ENCODE peak calls at places on chromosome 3, in eight cellular contexts. One of them, this sample, is unnamed.

GRCh38 chr3:30623375-30623774 is 17.0 kb downstream of the TGFBR2 start:
- DNase-seq in ascending aorta: no peak
- DNase-seq in cardiac muscle cell: no peak
- DNase-seq in Calu3: no peak
- DNase-seq in nephron progenitor cell: no peak
- DNase-seq in lower lobe of right lung: no peak
- DNase-seq in HepG2: no peak
- DNase-seq in IMR-90: peak
- DNase-seq in this sample: no peak

GRCh38 chr3:9552252-9552999 is 1.2 kb downstream of the LHFPL4 start:
- DNase-seq in ascending aorta: no peak
- DNase-seq in nephron progenitor cell: peak
- DNase-seq in Calu3: no peak
- DNase-seq in cardiac muscle cell: peak
- DNase-seq in HepG2: no peak
- DNase-seq in IMR-90: peak
- DNase-seq in lower lobe of right lung: peak
- DNase-seq in this sample: peak

GRCh38 chr3:9732080-9732752 is 681 bp downstream of the BRPF1 start:
- DNase-seq in nephron progenitor cell: peak
- DNase-seq in HepG2: no peak
- DNase-seq in cardiac muscle cell: peak
- DNase-seq in ascending aorta: no peak
- DNase-seq in Calu3: peak
- DNase-seq in lower lobe of right lung: peak
- DNase-seq in IMR-90: no peak
- DNase-seq in this sample: peak

GRCh38 chr3:14823910-14824629 is 5.3 kb downstream of the FGD5 start:
- DNase-seq in HepG2: no peak
- DNase-seq in cardiac muscle cell: no peak
- DNase-seq in lower lobe of right lung: no peak
- DNase-seq in IMR-90: no peak
- DNase-seq in nephron progenitor cell: no peak
- DNase-seq in ascending aorta: no peak
- DNase-seq in Calu3: no peak
- DNase-seq in this sample: no peak

GRCh38 chr3:18445421-18446066 is 20.4 kb upstream of the SATB1 start:
- DNase-seq in ascending aorta: no peak
- DNase-seq in HepG2: no peak
- DNase-seq in nephron progenitor cell: no peak
- DNase-seq in IMR-90: no peak
- DNase-seq in cardiac muscle cell: no peak
- DNase-seq in lower lobe of right lung: no peak
- DNase-seq in Calu3: no peak
- DNase-seq in this sample: peak

GRCh38 chr3:102536479-102536878 is 101.7 kb downstream of the ZPLD1 start:
- DNase-seq in HepG2: peak
- DNase-seq in lower lobe of right lung: no peak
- DNase-seq in Calu3: no peak
- DNase-seq in nephron progenitor cell: no peak
- DNase-seq in IMR-90: peak
- DNase-seq in cardiac muscle cell: peak
- DNase-seq in ascending aorta: no peak
- DNase-seq in this sample: no peak

GRCh38 chr3:129966876-129967275 is 7.6 kb upstream of the TRH start:
- DNase-seq in HepG2: no peak
- DNase-seq in lower lobe of right lung: no peak
- DNase-seq in nephron progenitor cell: no peak
- DNase-seq in ascending aorta: no peak
- DNase-seq in IMR-90: no peak
- DNase-seq in Calu3: no peak
- DNase-seq in cardiac muscle cell: no peak
- DNase-seq in this sample: no peak

GRCh38 chr3:10883478-10884234 is 67.6 kb downstream of the SLC6A11 start:
- DNase-seq in cardiac muscle cell: peak
- DNase-seq in IMR-90: peak
- DNase-seq in lower lobe of right lung: no peak
- DNase-seq in ascending aorta: no peak
- DNase-seq in Calu3: peak
- DNase-seq in HepG2: peak
- DNase-seq in nephron progenitor cell: peak
- DNase-seq in this sample: peak

GRCh38 chr3:119630562-119631329 is 29.6 kb downstream of the POPDC2 start:
- DNase-seq in cardiac muscle cell: no peak
- DNase-seq in IMR-90: peak
- DNase-seq in nephron progenitor cell: no peak
- DNase-seq in HepG2: no peak
- DNase-seq in lower lobe of right lung: no peak
- DNase-seq in Calu3: no peak
- DNase-seq in ascending aorta: no peak
- DNase-seq in this sample: no peak

GRCh38 chr3:138833908-138834358 is 795 bp downstream of the PIK3CB start:
- DNase-seq in IMR-90: peak
- DNase-seq in ascending aorta: no peak
- DNase-seq in Calu3: no peak
- DNase-seq in cardiac muscle cell: no peak
- DNase-seq in HepG2: no peak
- DNase-seq in nephron progenitor cell: peak
- DNase-seq in lower lobe of right lung: no peak
- DNase-seq in this sample: peak

GRCh38 chr3:139561959-139562676 is 22.6 kb upstream of the RBP1 start:
- DNase-seq in IMR-90: peak
- DNase-seq in HepG2: peak
- DNase-seq in nephron progenitor cell: peak
- DNase-seq in cardiac muscle cell: peak
- DNase-seq in lower lobe of right lung: no peak
- DNase-seq in Calu3: peak
- DNase-seq in ascending aorta: no peak
- DNase-seq in this sample: no peak

GRCh38 chr3:128173241-128173640 is 20.0 kb downstream of the EEFSEC start:
- DNase-seq in HepG2: no peak
- DNase-seq in Calu3: no peak
- DNase-seq in ascending aorta: no peak
- DNase-seq in cardiac muscle cell: no peak
- DNase-seq in lower lobe of right lung: no peak
- DNase-seq in IMR-90: no peak
- DNase-seq in nephron progenitor cell: no peak
- DNase-seq in this sample: no peak

GRCh38 chr3:164748626-164749025 is 329.7 kb downstream of the SI start:
- DNase-seq in cardiac muscle cell: no peak
- DNase-seq in IMR-90: no peak
- DNase-seq in ascending aorta: no peak
- DNase-seq in nephron progenitor cell: no peak
- DNase-seq in HepG2: no peak
- DNase-seq in Calu3: no peak
- DNase-seq in lower lobe of right lung: no peak
- DNase-seq in this sample: no peak

GRCh38 chr3:112132975-112133448 is at the start of gene GCSAM:
- DNase-seq in ascending aorta: peak
- DNase-seq in lower lobe of right lung: peak
- DNase-seq in HepG2: no peak
- DNase-seq in cardiac muscle cell: no peak
- DNase-seq in Calu3: no peak
- DNase-seq in IMR-90: no peak
- DNase-seq in nephron progenitor cell: no peak
- DNase-seq in this sample: no peak

GRCh38 chr3:65809641-65810150 is 229.0 kb downstream of the MAGI1 start:
- DNase-seq in ascending aorta: no peak
- DNase-seq in nephron progenitor cell: no peak
- DNase-seq in HepG2: no peak
- DNase-seq in cardiac muscle cell: no peak
- DNase-seq in lower lobe of right lung: no peak
- DNase-seq in Calu3: no peak
- DNase-seq in IMR-90: no peak
- DNase-seq in this sample: no peak

GRCh38 chr3:128297401-128298138 is 144.3 kb downstream of the EEFSEC start:
- DNase-seq in ascending aorta: no peak
- DNase-seq in nephron progenitor cell: no peak
- DNase-seq in Calu3: peak
- DNase-seq in HepG2: no peak
- DNase-seq in cardiac muscle cell: peak
- DNase-seq in IMR-90: peak
- DNase-seq in lower lobe of right lung: no peak
- DNase-seq in this sample: no peak

GRCh38 chr3:194265505-194265892 is 85.6 kb downstream of the CPN2 start:
- DNase-seq in nephron progenitor cell: no peak
- DNase-seq in Calu3: no peak
- DNase-seq in ascending aorta: peak
- DNase-seq in HepG2: no peak
- DNase-seq in lower lobe of right lung: peak
- DNase-seq in IMR-90: peak
- DNase-seq in cardiac muscle cell: no peak
- DNase-seq in this sample: no peak

GRCh38 chr3:188779537-188779936 is 392.2 kb upstream of the TPRG1 start:
- DNase-seq in nephron progenitor cell: no peak
- DNase-seq in HepG2: no peak
- DNase-seq in lower lobe of right lung: no peak
- DNase-seq in ascending aorta: no peak
- DNase-seq in cardiac muscle cell: no peak
- DNase-seq in Calu3: no peak
- DNase-seq in IMR-90: peak
- DNase-seq in this sample: no peak

GRCh38 chr3:102733811-102734574 is 299.2 kb downstream of the ZPLD1 start:
- DNase-seq in nephron progenitor cell: no peak
- DNase-seq in HepG2: no peak
- DNase-seq in cardiac muscle cell: no peak
- DNase-seq in ascending aorta: no peak
- DNase-seq in Calu3: no peak
- DNase-seq in lower lobe of right lung: no peak
- DNase-seq in IMR-90: no peak
- DNase-seq in this sample: no peak

GRCh38 chr3:104291437-104291851 is 1075.3 kb upstream of the ALCAM start:
- DNase-seq in cardiac muscle cell: no peak
- DNase-seq in lower lobe of right lung: no peak
- DNase-seq in HepG2: no peak
- DNase-seq in Calu3: no peak
- DNase-seq in nephron progenitor cell: no peak
- DNase-seq in IMR-90: no peak
- DNase-seq in ascending aorta: no peak
- DNase-seq in this sample: peak

GRCh38 chr3:73419179-73419803 is 205.4 kb downstream of the PDZRN3 start:
- DNase-seq in cardiac muscle cell: no peak
- DNase-seq in Calu3: no peak
- DNase-seq in lower lobe of right lung: no peak
- DNase-seq in ascending aorta: no peak
- DNase-seq in HepG2: no peak
- DNase-seq in IMR-90: peak
- DNase-seq in nephron progenitor cell: no peak
- DNase-seq in this sample: no peak

GRCh38 chr3:72633101-72633500 is 215.1 kb downstream of the SHQ1 start:
- DNase-seq in cardiac muscle cell: no peak
- DNase-seq in ascending aorta: no peak
- DNase-seq in Calu3: no peak
- DNase-seq in lower lobe of right lung: no peak
- DNase-seq in IMR-90: no peak
- DNase-seq in nephron progenitor cell: no peak
- DNase-seq in HepG2: no peak
- DNase-seq in this sample: no peak

GRCh38 chr3:187795207-187795960 is 50.1 kb upstream of the BCL6 start:
- DNase-seq in ascending aorta: no peak
- DNase-seq in cardiac muscle cell: no peak
- DNase-seq in lower lobe of right lung: no peak
- DNase-seq in IMR-90: no peak
- DNase-seq in nephron progenitor cell: no peak
- DNase-seq in HepG2: no peak
- DNase-seq in Calu3: peak
- DNase-seq in this sample: no peak

GRCh38 chr3:161423911-161424522 is 52.7 kb upstream of the SPTSSB start:
- DNase-seq in HepG2: peak
- DNase-seq in lower lobe of right lung: no peak
- DNase-seq in nephron progenitor cell: no peak
- DNase-seq in IMR-90: peak
- DNase-seq in Calu3: no peak
- DNase-seq in ascending aorta: no peak
- DNase-seq in cardiac muscle cell: peak
- DNase-seq in this sample: no peak
- TF ChIP-seq CTCF in HepG2: peak
- TF ChIP-seq CTCF in lower lobe of right lung: peak
- TF ChIP-seq CTCF in nephron progenitor cell: peak
- TF ChIP-seq CTCF in IMR-90: peak
- TF ChIP-seq CTCF in Calu3: peak
- TF ChIP-seq CTCF in ascending aorta: peak
- TF ChIP-seq CTCF in cardiac muscle cell: peak
- TF ChIP-seq CTCF in this sample: peak

DNA sequence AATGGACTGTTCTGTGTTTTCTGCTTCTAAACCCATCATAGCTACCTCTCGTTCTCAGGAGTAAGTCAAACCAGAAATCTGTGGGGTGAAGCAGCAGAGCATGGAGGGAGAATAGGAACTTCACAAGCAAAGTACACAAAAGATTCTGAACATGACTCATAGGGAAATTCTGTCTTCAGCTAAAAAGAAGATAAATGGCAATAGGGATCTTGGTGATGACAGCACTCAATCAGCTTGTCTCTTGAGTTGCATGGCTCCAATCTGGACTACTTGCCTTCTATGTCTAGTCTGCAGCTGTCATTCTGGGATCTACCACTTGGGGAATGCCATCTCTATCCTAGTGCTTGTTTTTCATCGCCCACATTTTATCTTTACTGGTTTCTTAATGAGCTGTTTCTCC is 13.5 kb upstream of the GRAMD1C start:
- DNase-seq in HepG2: no peak
- DNase-seq in ascending aorta: no peak
- DNase-seq in lower lobe of right lung: no peak
- DNase-seq in IMR-90: peak
- DNase-seq in nephron progenitor cell: no peak
- DNase-seq in Calu3: no peak
- DNase-seq in cardiac muscle cell: no peak
- DNase-seq in this sample: no peak
- TF ChIP-seq CTCF in HepG2: peak
- TF ChIP-seq CTCF in ascending aorta: no peak
- TF ChIP-seq CTCF in lower lobe of right lung: no peak
- TF ChIP-seq CTCF in IMR-90: peak
- TF ChIP-seq CTCF in nephron progenitor cell: no peak
- TF ChIP-seq CTCF in Calu3: no peak
- TF ChIP-seq CTCF in cardiac muscle cell: peak
- TF ChIP-seq CTCF in this sample: peak

DNA sequence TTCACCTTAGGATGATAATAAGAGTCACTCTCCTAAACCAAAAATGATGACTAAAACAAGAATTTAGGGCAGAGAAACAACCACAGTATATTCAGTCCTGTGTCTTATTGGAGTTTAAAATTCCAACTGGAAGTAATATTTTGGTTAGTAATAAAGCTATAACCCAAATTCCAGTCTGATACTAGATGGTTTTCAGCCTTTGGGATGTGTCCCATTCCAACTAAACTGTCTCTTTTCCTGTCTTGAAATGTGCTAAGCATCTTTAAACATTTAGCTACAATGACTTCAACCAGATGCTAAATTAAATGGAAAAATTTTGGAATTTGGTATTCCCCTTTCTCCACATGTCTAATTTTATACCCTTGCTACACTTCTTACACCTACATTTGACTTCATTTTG is 510.0 kb downstream of the ROBO1 start:
- DNase-seq in Calu3: no peak
- DNase-seq in cardiac muscle cell: no peak
- DNase-seq in IMR-90: no peak
- DNase-seq in nephron progenitor cell: no peak
- DNase-seq in lower lobe of right lung: no peak
- DNase-seq in ascending aorta: no peak
- DNase-seq in HepG2: no peak
- DNase-seq in this sample: no peak
- TF ChIP-seq CTCF in Calu3: no peak
- TF ChIP-seq CTCF in cardiac muscle cell: no peak
- TF ChIP-seq CTCF in IMR-90: no peak
- TF ChIP-seq CTCF in nephron progenitor cell: no peak
- TF ChIP-seq CTCF in lower lobe of right lung: no peak
- TF ChIP-seq CTCF in ascending aorta: no peak
- TF ChIP-seq CTCF in HepG2: no peak
- TF ChIP-seq CTCF in this sample: no peak

GRCh38 chr3:171809513-171810277 is 588 bp downstream of the PLD1 start:
- DNase-seq in lower lobe of right lung: peak
- DNase-seq in IMR-90: peak
- DNase-seq in cardiac muscle cell: peak
- DNase-seq in ascending aorta: peak
- DNase-seq in Calu3: peak
- DNase-seq in nephron progenitor cell: peak
- DNase-seq in HepG2: peak
- DNase-seq in this sample: no peak
- TF ChIP-seq CTCF in lower lobe of right lung: no peak
- TF ChIP-seq CTCF in IMR-90: no peak
- TF ChIP-seq CTCF in cardiac muscle cell: no peak
- TF ChIP-seq CTCF in ascending aorta: no peak
- TF ChIP-seq CTCF in Calu3: no peak
- TF ChIP-seq CTCF in nephron progenitor cell: no peak
- TF ChIP-seq CTCF in HepG2: peak
- TF ChIP-seq CTCF in this sample: no peak